ENCODE peak calls at places on chromosomes 13 and 19, in four cellular contexts. X is SK-N-SH, S is WTC11, H is K562. P is an unnamed sample.

GRCh38 chr13:37656247-37656940 is 57.8 kb upstream of the POSTN start:
- DNase-seq in H (no peak), X (no peak), S (no peak), P (no peak)

GRCh38 chr19:9039728-9040127 is 29.5 kb upstream of the MUC16 start:
- DNase-seq in S (no peak), X (no peak), H (no peak), P (no peak)

GRCh38 chr13:84902243-84902642 is 897.0 kb downstream of the SLITRK6 start:
- DNase-seq in H (no peak), S (no peak), X (no peak), P (no peak)

GRCh38 chr13:93805736-93806135 is 579.1 kb downstream of the GPC6 start:
- DNase-seq in H (no peak), X (no peak), S (no peak), P (no peak)

GRCh38 chr19:3522421-3523360 is 16.3 kb upstream of the TEKTIP1 start:
- DNase-seq in H (no peak), S (no peak), X (no peak), P (no peak)

GRCh38 chr13:95388420-95389079 is 87.3 kb upstream of the ABCC4 start:
- DNase-seq in H (no peak), X (no peak), S (no peak), P (no peak)

GRCh38 chr19:24074720-24075119 is 12.3 kb upstream of the ZNF254 start:
- DNase-seq in H (no peak), S (no peak), X (no peak), P (no peak)

GRCh38 chr13:37173214-37173613 is 67.8 kb upstream of the CSNK1A1L start:
- DNase-seq in S (no peak), X (no peak), H (no peak), P (no peak)

GRCh38 chr13:97352815-97353214 is 81.2 kb upstream of the RAP2A start:
- DNase-seq in X (no peak), H (no peak), S (no peak), P (no peak)

GRCh38 chr19:33375760-33376159 is 2.3 kb downstream of the CEBPG start:
- DNase-seq in S (no peak), X (no peak), H (no peak), P (peak; percentile 46)
- TF ChIP-seq FOXJ3 in S (no peak), X (no peak), H (no peak), P (no peak)

DNA sequence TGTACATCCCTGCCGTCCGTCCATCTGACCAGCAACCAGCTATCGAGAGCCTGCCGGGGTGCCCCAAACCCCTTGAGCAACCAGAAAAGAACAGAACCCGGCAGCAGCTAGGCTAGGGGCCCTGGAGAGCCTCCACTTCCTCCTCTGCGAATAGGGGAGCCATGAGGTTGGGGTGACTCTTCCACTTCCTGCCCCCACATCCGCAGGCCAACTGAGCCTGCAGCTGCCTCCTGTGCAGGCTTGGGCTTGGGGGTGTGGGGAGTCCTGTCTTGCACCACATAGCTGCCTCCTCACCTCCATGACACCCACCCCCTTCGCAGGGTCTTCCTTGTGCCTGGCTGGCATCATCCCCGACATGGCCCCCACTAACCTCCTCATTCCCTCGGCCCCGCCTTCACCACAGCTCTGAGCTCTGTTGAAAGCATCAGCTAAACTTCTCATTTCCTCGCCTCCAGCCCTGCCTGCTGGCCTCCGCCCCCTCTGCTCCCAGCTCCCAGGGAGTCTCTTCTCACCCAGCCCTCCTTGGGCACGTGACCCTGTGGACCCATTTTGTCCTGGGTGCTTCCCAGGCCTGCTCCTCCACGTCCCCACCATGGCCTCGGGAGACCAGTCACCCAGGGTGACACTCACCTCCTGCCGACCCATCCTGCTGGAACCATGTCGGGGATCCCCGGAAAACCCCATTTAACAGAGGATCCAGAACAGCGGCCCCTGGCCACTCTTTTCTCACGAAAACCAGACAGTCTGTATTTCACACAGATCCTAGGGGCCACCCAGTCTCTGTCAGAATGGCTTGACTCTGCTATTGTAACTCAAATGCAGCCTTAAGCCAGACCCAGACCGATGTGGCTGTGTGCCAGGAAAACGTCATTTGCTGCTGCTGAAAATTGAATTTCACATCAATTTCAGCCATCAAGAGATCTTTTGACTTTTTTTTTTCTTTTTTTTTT is 50.4 kb downstream of the MYO9B start:
- DNase-seq in X (peak; percentile 83), H (no peak), S (no peak), P (no peak)
- TF ChIP-seq FOXJ3 in X (peak; percentile 42), H (no peak), S (no peak), P (no peak)

GRCh38 chr13:39035204-39035603 is 2.7 kb downstream of the PROSER1 start:
- DNase-seq in X (no peak), H (no peak), S (no peak), P (no peak)
- TF ChIP-seq FOXJ3 in X (no peak), H (no peak), S (no peak), P (no peak)

GRCh38 chr19:35341565-35342225 is 6.0 kb upstream of the FFAR1 start:
- DNase-seq in S (no peak), H (no peak), X (no peak), P (no peak)
- TF ChIP-seq FOXJ3 in S (no peak), H (no peak), X (no peak), P (no peak)

DNA sequence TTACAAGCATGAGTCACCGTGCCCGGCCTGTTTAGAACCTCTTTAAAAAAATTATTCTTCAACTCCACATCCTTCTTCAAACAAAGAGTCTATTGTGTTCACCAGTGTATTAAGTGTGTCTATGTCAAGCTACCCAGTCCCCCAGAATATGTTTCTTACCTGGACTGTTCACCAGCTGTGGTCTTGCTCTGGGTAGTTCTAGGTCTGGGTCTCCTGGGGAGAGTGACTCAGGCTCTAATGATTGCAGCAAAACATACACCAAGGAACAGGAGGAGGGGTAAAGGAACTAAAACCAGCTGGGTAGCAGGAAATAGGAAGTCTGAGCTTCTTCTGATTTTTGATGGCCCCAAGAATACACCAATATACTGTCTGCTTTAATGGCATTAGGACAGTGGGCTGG is at the start of gene FPR1:
- DNase-seq in X (no peak), H (no peak), S (no peak), P (no peak)
- TF ChIP-seq FOXJ3 in X (no peak), H (no peak), S (no peak), P (no peak)

GRCh38 chr19:57558525-57558924 is 1.1 kb downstream of the ZNF550 start:
- DNase-seq in H (peak; percentile 18), X (peak; percentile 29), S (no peak), P (peak; percentile 18)

GRCh38 chr19:57559404-57560025 is at the start of gene ZNF550:
- DNase-seq in H (peak; percentile 84), S (peak; percentile 85), X (peak; percentile 94), P (peak; percentile 76)

GRCh38 chr19:57563547-57563946 is 3.9 kb upstream of the ZNF550 start:
- DNase-seq in X (no peak), H (no peak), S (no peak), P (no peak)

GRCh38 chr19:57560049-57560491 is 407 bp upstream of the ZNF550 start:
- DNase-seq in S (no peak), H (no peak), X (peak; percentile 30), P (no peak)

GRCh38 chr19:57559008-57559403 is 657 bp downstream of the ZNF550 start:
- DNase-seq in S (peak; percentile 18), H (peak; percentile 19), X (peak; percentile 54), P (peak; percentile 12)
- TF ChIP-seq FOXJ3 in S (no peak), H (no peak), X (no peak), P (no peak)